ENCODE peak calls at places on chromosomes 2 and 18, in six cellular contexts. I is T follicular helper cell; K is AG20443; E is hypothalamus; C is ACHN; L is activated CD4-positive, CD25-positive, alpha-beta regulatory T cell treated with anti-CD3 and anti-CD28 coated beads, Interleukin-2, amount 50 U/mL, for 72 hours. N is an unnamed sample.

GRCh38 chr2:239834143-239834542 is 191.0 kb downstream of the NDUFA10 start:
- DNase-seq in C (no peak), I (no peak), L (peak), E (no peak), K (no peak), N (no peak)

GRCh38 chr2:152558174-152559091 is 158.8 kb downstream of the PRPF40A start:
- DNase-seq in L (no peak), K (peak), I (no peak), C (peak), E (no peak), N (no peak)

GRCh38 chr18:62651276-62652031 is 63.9 kb upstream of the PHLPP1 start:
- DNase-seq in C (no peak), E (no peak), I (no peak), K (no peak), L (no peak), N (no peak)

GRCh38 chr2:61135510-61135909 is 26.5 kb upstream of the C2orf74 start:
- DNase-seq in C (peak), K (peak), E (peak), I (no peak), L (no peak), N (no peak)

GRCh38 chr2:95761556-95761955 is 169.8 kb downstream of the TRIM43 start:
- DNase-seq in K (no peak), E (no peak), C (no peak), I (no peak), L (no peak), N (no peak)

GRCh38 chr2:406231-406630 is 118.3 kb upstream of the ALKAL2 start:
- DNase-seq in L (no peak), I (no peak), C (no peak), E (no peak), K (no peak), N (no peak)

GRCh38 chr2:128624425-128624795 is 305.7 kb upstream of the HS6ST1 start:
- DNase-seq in L (no peak), E (no peak), I (no peak), K (no peak), C (no peak), N (no peak)

GRCh38 chr18:29226201-29226600 is 1049.3 kb upstream of the CDH2 start:
- DNase-seq in K (no peak), L (no peak), E (no peak), I (no peak), C (no peak), N (no peak)

GRCh38 chr2:177391822-177392372 is 676 bp upstream of the AGPS start:
- DNase-seq in K (no peak), I (no peak), E (no peak), C (no peak), L (no peak), N (no peak)

GRCh38 chr2:159438720-159439353 is 152.3 kb upstream of the WDSUB1 start:
- DNase-seq in K (no peak), L (no peak), I (no peak), C (no peak), E (no peak), N (no peak)

GRCh38 chr2:237074211-237074993 is 11.3 kb upstream of the COPS8 start:
- DNase-seq in I (no peak), C (no peak), L (no peak), E (no peak), K (no peak), N (no peak)

GRCh38 chr2:25340340-25340886 is 1.3 kb downstream of the DNMT3A start:
- DNase-seq in E (peak), I (no peak), C (no peak), L (no peak), K (peak), N (no peak)

GRCh38 chr2:96551605-96552283 is 15.2 kb downstream of the ARID5A start:
- DNase-seq in E (no peak), K (no peak), I (no peak), L (no peak), C (no peak), N (no peak)

GRCh38 chr2:178845565-178846457 is 38.6 kb upstream of the TTN start:
- DNase-seq in C (no peak), K (peak), E (no peak), I (no peak), L (no peak), N (no peak)

GRCh38 chr18:37322497-37323035 is 243.0 kb downstream of the CELF4 start:
- DNase-seq in I (no peak), L (no peak), C (no peak), E (peak), K (peak), N (peak)

GRCh38 chr18:47425365-47425764 is 173.9 kb upstream of the SKOR2 start:
- DNase-seq in K (no peak), C (no peak), E (no peak), L (no peak), I (no peak), N (no peak)

GRCh38 chr2:23703583-23704385 is 223.1 kb downstream of the ATAD2B start:
- DNase-seq in I (no peak), E (no peak), C (no peak), L (no peak), K (peak), N (no peak)

GRCh38 chr18:25164837-25165791 is 186.9 kb downstream of the ZNF521 start:
- DNase-seq in L (no peak), C (no peak), I (no peak), E (no peak), K (peak), N (no peak)

GRCh38 chr2:222861411-222862067 is 703 bp downstream of the ACSL3 start:
- DNase-seq in I (peak), L (peak), C (no peak), K (peak), E (peak), N (peak)

GRCh38 chr2:152189622-152190495 is 14.3 kb upstream of the STAM2 start:
- DNase-seq in E (peak), K (peak), L (no peak), I (no peak), C (peak), N (peak)

GRCh38 chr2:144407262-144407661 is 112.7 kb downstream of the ZEB2 start:
- DNase-seq in E (no peak), I (no peak), L (no peak), C (no peak), K (no peak), N (no peak)

GRCh38 chr2:179539112-179539511 is 274.5 kb upstream of the SESTD1 start:
- DNase-seq in C (no peak), I (no peak), K (no peak), E (no peak), L (no peak), N (no peak)

GRCh38 chr2:10864888-10865551 is 46.7 kb upstream of the KCNF1 start:
- DNase-seq in E (no peak), K (no peak), L (no peak), C (no peak), I (peak), N (no peak)

GRCh38 chr2:72024451-72025175 is 123.0 kb downstream of the CYP26B1 start:
- DNase-seq in E (no peak), K (no peak), L (no peak), C (no peak), I (no peak), N (no peak)

GRCh38 chr18:77218642-77219041 is 31.0 kb upstream of the GALR1 start:
- DNase-seq in E (no peak), I (no peak), L (no peak), C (no peak), K (no peak), N (no peak)

GRCh38 chr2:45288532-45288931 is 279.3 kb upstream of the SIX2 start:
- DNase-seq in I (no peak), E (no peak), L (no peak), C (no peak), K (no peak), N (no peak)

GRCh38 chr18:77250926-77251729 is 1.5 kb downstream of the GALR1 start:
- DNase-seq in C (no peak), E (no peak), I (no peak), K (peak), L (no peak), N (no peak)

GRCh38 chr2:238422285-238422684 is 4.4 kb upstream of the ASB1 start:
- DNase-seq in L (no peak), E (no peak), K (no peak), I (no peak), C (no peak), N (no peak)

GRCh38 chr2:27085670-27086089 is 892 bp upstream of the KHK start:
- DNase-seq in I (no peak), K (peak), E (peak), C (peak), L (peak), N (peak)

GRCh38 chr2:212539145-212539880 is 711 bp upstream of the ERBB4 start:
- DNase-seq in E (peak), K (peak), I (no peak), L (no peak), C (no peak), N (peak)

GRCh38 chr2:216572582-216573578 is 60.3 kb upstream of the IGFBP2 start:
- DNase-seq in L (no peak), C (no peak), I (no peak), E (no peak), K (peak), N (no peak)

GRCh38 chr2:119242276-119243119 is 18.9 kb downstream of the STEAP3 start:
- DNase-seq in E (no peak), L (no peak), I (no peak), C (no peak), K (no peak), N (no peak)

GRCh38 chr2:74982581-74982980 is 24.1 kb downstream of the POLE4 start:
- DNase-seq in K (no peak), L (no peak), E (no peak), I (no peak), C (no peak), N (no peak)

GRCh38 chr2:35428548-35428947 is 927.0 kb upstream of the CRIM1 start:
- DNase-seq in K (no peak), E (peak), I (no peak), C (peak), L (no peak), N (peak)

GRCh38 chr2:171706152-171706803 is 19.0 kb downstream of the DYNC1I2 start:
- DNase-seq in K (peak), L (no peak), I (no peak), E (no peak), C (peak), N (no peak)

GRCh38 chr2:14907014-14907612 is 274.6 kb downstream of the LRATD1 start:
- DNase-seq in K (no peak), C (no peak), E (no peak), L (no peak), I (no peak), N (no peak)

GRCh38 chr2:219335373-219335786 is 2.8 kb upstream of the RESP18 start:
- DNase-seq in E (no peak), K (no peak), I (no peak), C (no peak), L (no peak), N (no peak)

GRCh38 chr2:33291278-33292013 is 185.0 kb upstream of the RASGRP3 start:
- DNase-seq in C (no peak), L (no peak), I (no peak), K (peak), E (no peak), N (no peak)

N was measured in posterior cingulate gyrus.